ENCODE peak calls at places on chromosomes 3 and 15, in five cellular contexts. U is colonic mucosa, O is psoas muscle, H is body of pancreas, D is ovary. C is an unnamed sample.

GRCh38 chr15:36612063-36612788 is 32.8 kb downstream of the CDIN1 start:
- DNase-seq in U (no peak), O (no peak), H (no peak), D (no peak), C (no peak)

GRCh38 chr3:113277414-113277813 is 66.1 kb downstream of the BOC start:
- DNase-seq in U (no peak), O (no peak), H (no peak), D (no peak), C (no peak)

GRCh38 chr3:43254125-43254524 is 32.2 kb upstream of the SNRK start:
- DNase-seq in U (no peak), O (no peak), H (no peak), D (no peak), C (no peak)

GRCh38 chr3:30193625-30194044 is 412.8 kb upstream of the TGFBR2 start:
- DNase-seq in U (no peak), O (no peak), H (no peak), D (no peak), C (no peak)

GRCh38 chr3:64803469-64803868 is 115.7 kb upstream of the ADAMTS9 start:
- DNase-seq in U (no peak), O (no peak), H (no peak), D (no peak), C (no peak)

GRCh38 chr3:124780767-124781485 is 50.7 kb downstream of the UMPS start:
- DNase-seq in U (peak; percentile 40), O (peak; percentile 94), H (no peak), D (peak; percentile 50), C (peak; percentile 41)

GRCh38 chr3:9791127-9791526 is 1.1 kb downstream of the TADA3 start:
- DNase-seq in U (no peak), O (no peak), H (no peak), D (no peak), C (no peak)

GRCh38 chr3:31226331-31226730 is 306.4 kb upstream of the STT3B start:
- DNase-seq in U (no peak), O (no peak), H (no peak), D (no peak), C (peak; percentile 76)

GRCh38 chr15:98530570-98530969 is 117.8 kb upstream of the IGF1R start:
- DNase-seq in U (no peak), O (no peak), H (no peak), D (no peak), C (no peak)

GRCh38 chr3:43346990-43347749 is 60.8 kb downstream of the SNRK start:
- DNase-seq in U (no peak), O (no peak), H (no peak), D (no peak), C (no peak)

GRCh38 chr15:33074942-33075341 is 119.6 kb downstream of the FMN1 start:
- DNase-seq in U (no peak), O (no peak), H (no peak), D (no peak), C (no peak)

GRCh38 chr3:10021856-10022775 is 4.1 kb upstream of the FANCD2 start:
- DNase-seq in U (no peak), O (no peak), H (no peak), D (no peak), C (no peak)

GRCh38 chr3:195043612-195044144 is 227.3 kb downstream of the XXYLT1 start:
- DNase-seq in U (no peak), O (no peak), H (no peak), D (no peak), C (no peak)
- H3K4me1 ChIP-seq in U (no peaks in the 10 kb centered on the region), O (peaks cover 7% of the 10 kb centered on the region), H (peaks cover 4% of the 10 kb centered on the region), D (no peaks in the 10 kb centered on the region), C (peaks cover 20% of the 10 kb centered on the region)

DNA sequence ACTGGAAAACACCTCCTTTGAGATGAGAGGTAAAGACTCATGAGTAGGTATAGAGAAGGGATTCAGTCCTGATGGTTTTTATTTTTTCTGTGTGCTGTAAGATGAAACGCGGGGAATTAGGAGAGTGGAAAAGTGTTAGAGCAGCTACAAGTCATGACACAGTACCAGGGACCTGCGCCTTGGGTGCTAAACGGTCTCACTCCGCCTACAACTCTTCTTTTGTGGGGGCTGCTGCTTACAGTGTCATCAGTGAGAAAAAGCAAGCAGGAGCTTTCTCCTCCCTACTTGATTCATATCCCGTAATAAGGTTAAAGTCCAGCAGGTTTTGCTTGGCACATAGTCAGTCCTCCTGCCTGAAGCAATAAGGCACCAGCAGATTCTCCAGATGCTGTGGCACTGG is 39.1 kb downstream of the RASGRP1 start:
- DNase-seq in U (no peak), O (no peak), H (no peak), D (no peak), C (no peak)
- H3K4me1 ChIP-seq in U (no peaks in the 10 kb centered on the region), O (no peaks in the 10 kb centered on the region), H (no peaks in the 10 kb centered on the region), D (no peaks in the 10 kb centered on the region), C (no peaks in the 10 kb centered on the region)

DNA sequence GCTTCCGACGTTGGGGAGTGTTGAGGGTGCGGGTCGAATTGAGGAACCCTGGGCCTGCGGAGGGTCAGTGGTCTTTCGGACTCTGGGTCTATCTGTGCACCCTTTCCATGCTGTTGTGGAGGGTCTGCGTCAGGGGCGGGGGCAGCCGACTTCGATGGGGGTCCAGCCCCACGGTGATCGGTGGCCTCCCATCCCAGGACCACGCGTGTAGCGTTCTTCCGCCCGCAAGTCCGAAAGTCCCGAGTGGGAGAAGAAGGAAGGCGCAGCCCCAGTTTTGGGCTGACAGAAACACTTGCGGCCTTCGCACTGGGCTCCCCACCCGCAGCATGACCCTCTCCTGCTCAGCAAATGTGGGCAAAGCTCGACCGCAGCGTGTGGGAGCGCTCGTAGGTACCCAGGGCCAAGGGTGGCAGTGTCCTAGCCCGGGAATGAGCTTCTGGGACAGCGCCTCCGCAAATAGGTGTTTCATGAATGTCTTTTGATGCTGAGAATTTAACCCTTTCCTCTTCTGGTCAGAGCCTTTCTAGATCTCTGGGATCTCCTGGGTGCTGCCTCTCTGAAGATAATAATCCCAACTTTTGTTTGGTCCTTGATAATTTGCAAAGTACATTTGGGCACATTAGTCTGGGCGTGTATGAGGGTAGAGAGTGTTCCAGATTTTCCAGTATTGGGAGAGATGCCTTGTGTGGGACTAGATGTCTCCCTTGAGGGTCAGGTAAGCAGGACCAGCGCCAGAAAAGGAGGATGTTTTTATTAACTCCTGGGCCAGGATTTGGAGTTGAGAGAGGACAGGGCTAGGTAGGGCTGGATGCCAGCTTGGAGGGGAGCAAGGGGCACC is 2.3 kb upstream of the DLL4 start:
- DNase-seq in U (no peak), O (no peak), H (no peak), D (no peak), C (peak; percentile 60)
- H3K4me1 ChIP-seq in U (peaks cover 33% of the 10 kb centered on the region), O (peaks cover 55% of the 10 kb centered on the region), H (peaks cover 57% of the 10 kb centered on the region), D (peaks cover 11% of the 10 kb centered on the region), C (peaks cover 66% of the 10 kb centered on the region)

GRCh38 chr3:172596394-172596706 is 73.1 kb upstream of the TNFSF10 start:
- DNase-seq in U (no peak), O (no peak), H (no peak), D (no peak), C (no peak)
- H3K4me1 ChIP-seq in U (no peaks in the 10 kb centered on the region), O (peaks cover 7% of the 10 kb centered on the region), H (peaks cover 22% of the 10 kb centered on the region), D (no peaks in the 10 kb centered on the region), C (peaks cover 45% of the 10 kb centered on the region)

GRCh38 chr3:35946121-35946856 is 307.0 kb downstream of the ARPP21 start:
- DNase-seq in U (no peak), O (no peak), H (no peak), D (no peak), C (no peak)
- H3K4me1 ChIP-seq in U (peaks cover 4% of the 10 kb centered on the region), O (no peaks in the 10 kb centered on the region), H (no peaks in the 10 kb centered on the region), D (no peaks in the 10 kb centered on the region), C (no peaks in the 10 kb centered on the region)

DNA sequence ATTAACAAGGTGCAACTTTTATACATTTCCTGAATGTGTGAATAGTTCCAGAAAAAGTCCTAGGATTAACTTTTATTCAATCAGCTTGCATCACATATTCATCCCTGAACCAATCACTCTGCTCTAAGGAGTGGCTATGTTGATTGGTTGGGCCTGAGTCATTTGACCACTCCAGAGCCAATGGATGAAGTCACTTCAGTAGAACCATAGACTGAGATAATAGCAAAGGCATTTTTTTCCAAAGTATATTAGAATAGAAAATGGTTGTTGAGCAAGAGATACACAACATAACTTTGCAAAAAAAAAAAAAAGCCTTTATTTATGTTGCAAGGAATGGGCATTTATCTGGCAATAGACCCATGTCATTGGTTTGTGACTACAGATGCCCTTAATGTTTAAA is 55.5 kb upstream of the AGTR1 start:
- DNase-seq in U (no peak), O (no peak), H (no peak), D (no peak), C (no peak)
- H3K4me1 ChIP-seq in U (no peaks in the 10 kb centered on the region), O (peaks cover 16% of the 10 kb centered on the region), H (no peaks in the 10 kb centered on the region), D (peaks cover 4% of the 10 kb centered on the region), C (no peaks in the 10 kb centered on the region)

DNA sequence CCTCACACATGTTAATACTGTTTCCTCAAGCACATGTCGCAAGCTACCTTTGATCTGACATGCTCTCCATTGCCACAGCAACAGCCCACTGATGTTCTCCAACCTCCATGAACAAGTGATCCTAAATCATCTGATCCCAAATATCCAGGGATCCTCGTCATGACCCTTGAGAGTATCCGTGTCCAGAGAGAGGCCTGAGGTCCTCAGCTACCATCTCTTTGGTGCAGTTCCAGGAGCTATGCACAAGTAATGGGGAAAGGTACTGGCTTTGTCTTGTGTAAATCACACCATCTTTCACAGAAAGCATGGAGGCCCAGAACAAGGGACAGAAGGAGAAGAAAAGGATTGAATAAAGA is 2.4 kb downstream of the GCSAM start:
- DNase-seq in U (no peak), O (no peak), H (no peak), D (no peak), C (no peak)
- H3K4me1 ChIP-seq in U (no peaks in the 10 kb centered on the region), O (no peaks in the 10 kb centered on the region), H (peaks cover 21% of the 10 kb centered on the region), D (no peaks in the 10 kb centered on the region), C (peaks cover 32% of the 10 kb centered on the region)

GRCh38 chr3:149384911-149385321 is 7.5 kb upstream of the TM4SF1 start:
- DNase-seq in U (no peak), O (no peak), H (peak; percentile 33), D (no peak), C (no peak)
- H3K4me1 ChIP-seq in U (peaks cover 14% of the 10 kb centered on the region), O (peaks cover 18% of the 10 kb centered on the region), H (peaks cover 56% of the 10 kb centered on the region), D (no peaks in the 10 kb centered on the region), C (no peaks in the 10 kb centered on the region)